ENCODE peak calls at places on chromosome 17, in five cellular contexts. One of them, this sample, is unnamed.

GRCh38 chr17:4362141-4362540 is 4.3 kb downstream of the UBE2G1 start:
- DNase-seq in nephron progenitor cell: no peak
- DNase-seq in C1 segment of cervical spinal cord: no peak
- DNase-seq in activated CD8-positive, alpha-beta memory T cell treated with anti-CD3 and anti-CD28 coated beads for 48 hours: no peak
- DNase-seq in activated CD4-positive, alpha-beta T cell treated with anti-CD3 and anti-CD28 coated beads, Interleukin-2, amount 50 U/mL, for 48 hours: no peak
- DNase-seq in this sample: no peak

GRCh38 chr17:36859701-36860100 is 77.6 kb upstream of the LHX1 start:
- DNase-seq in nephron progenitor cell: peak
- DNase-seq in activated CD8-positive, alpha-beta memory T cell treated with anti-CD3 and anti-CD28 coated beads for 48 hours: no peak
- DNase-seq in activated CD4-positive, alpha-beta T cell treated with anti-CD3 and anti-CD28 coated beads, Interleukin-2, amount 50 U/mL, for 48 hours: no peak
- DNase-seq in C1 segment of cervical spinal cord: no peak
- DNase-seq in this sample: no peak

GRCh38 chr17:78530675-78531074 is 46.5 kb downstream of the DNAH17 start:
- DNase-seq in activated CD4-positive, alpha-beta T cell treated with anti-CD3 and anti-CD28 coated beads, Interleukin-2, amount 50 U/mL, for 48 hours: no peak
- DNase-seq in activated CD8-positive, alpha-beta memory T cell treated with anti-CD3 and anti-CD28 coated beads for 48 hours: no peak
- DNase-seq in nephron progenitor cell: no peak
- DNase-seq in C1 segment of cervical spinal cord: no peak
- DNase-seq in this sample: no peak

GRCh38 chr17:77281024-77281903 is 140.5 kb downstream of the SEC14L1 start:
- DNase-seq in nephron progenitor cell: peak
- DNase-seq in C1 segment of cervical spinal cord: no peak
- DNase-seq in activated CD8-positive, alpha-beta memory T cell treated with anti-CD3 and anti-CD28 coated beads for 48 hours: no peak
- DNase-seq in activated CD4-positive, alpha-beta T cell treated with anti-CD3 and anti-CD28 coated beads, Interleukin-2, amount 50 U/mL, for 48 hours: peak
- DNase-seq in this sample: peak

GRCh38 chr17:69269174-69269998 is 40.8 kb upstream of the ABCA10 start:
- DNase-seq in activated CD8-positive, alpha-beta memory T cell treated with anti-CD3 and anti-CD28 coated beads for 48 hours: no peak
- DNase-seq in activated CD4-positive, alpha-beta T cell treated with anti-CD3 and anti-CD28 coated beads, Interleukin-2, amount 50 U/mL, for 48 hours: no peak
- DNase-seq in nephron progenitor cell: no peak
- DNase-seq in C1 segment of cervical spinal cord: no peak
- DNase-seq in this sample: no peak

GRCh38 chr17:49564638-49565037 is 11.0 kb upstream of the NXPH3 start:
- DNase-seq in C1 segment of cervical spinal cord: no peak
- DNase-seq in activated CD4-positive, alpha-beta T cell treated with anti-CD3 and anti-CD28 coated beads, Interleukin-2, amount 50 U/mL, for 48 hours: no peak
- DNase-seq in nephron progenitor cell: no peak
- DNase-seq in activated CD8-positive, alpha-beta memory T cell treated with anti-CD3 and anti-CD28 coated beads for 48 hours: no peak
- DNase-seq in this sample: no peak

GRCh38 chr17:68398731-68399637 is 58.3 kb downstream of the WIPI1 start:
- DNase-seq in C1 segment of cervical spinal cord: no peak
- DNase-seq in activated CD8-positive, alpha-beta memory T cell treated with anti-CD3 and anti-CD28 coated beads for 48 hours: no peak
- DNase-seq in activated CD4-positive, alpha-beta T cell treated with anti-CD3 and anti-CD28 coated beads, Interleukin-2, amount 50 U/mL, for 48 hours: peak
- DNase-seq in nephron progenitor cell: peak
- DNase-seq in this sample: no peak

GRCh38 chr17:31414590-31414918 is 23.1 kb downstream of the RAB11FIP4 start:
- DNase-seq in nephron progenitor cell: no peak
- DNase-seq in activated CD8-positive, alpha-beta memory T cell treated with anti-CD3 and anti-CD28 coated beads for 48 hours: no peak
- DNase-seq in activated CD4-positive, alpha-beta T cell treated with anti-CD3 and anti-CD28 coated beads, Interleukin-2, amount 50 U/mL, for 48 hours: no peak
- DNase-seq in C1 segment of cervical spinal cord: no peak
- DNase-seq in this sample: no peak

GRCh38 chr17:52148969-52149351 is 9.6 kb downstream of the CA10 start:
- DNase-seq in activated CD4-positive, alpha-beta T cell treated with anti-CD3 and anti-CD28 coated beads, Interleukin-2, amount 50 U/mL, for 48 hours: no peak
- DNase-seq in nephron progenitor cell: no peak
- DNase-seq in activated CD8-positive, alpha-beta memory T cell treated with anti-CD3 and anti-CD28 coated beads for 48 hours: no peak
- DNase-seq in C1 segment of cervical spinal cord: no peak
- DNase-seq in this sample: no peak

GRCh38 chr17:79565606-79566250 is 45.1 kb downstream of the RBFOX3 start:
- DNase-seq in nephron progenitor cell: no peak
- DNase-seq in activated CD4-positive, alpha-beta T cell treated with anti-CD3 and anti-CD28 coated beads, Interleukin-2, amount 50 U/mL, for 48 hours: no peak
- DNase-seq in activated CD8-positive, alpha-beta memory T cell treated with anti-CD3 and anti-CD28 coated beads for 48 hours: no peak
- DNase-seq in C1 segment of cervical spinal cord: no peak
- DNase-seq in this sample: no peak

GRCh38 chr17:63525190-63525946 is 2.2 kb downstream of the KCNH6 start:
- DNase-seq in activated CD4-positive, alpha-beta T cell treated with anti-CD3 and anti-CD28 coated beads, Interleukin-2, amount 50 U/mL, for 48 hours: no peak
- DNase-seq in C1 segment of cervical spinal cord: no peak
- DNase-seq in activated CD8-positive, alpha-beta memory T cell treated with anti-CD3 and anti-CD28 coated beads for 48 hours: no peak
- DNase-seq in nephron progenitor cell: no peak
- DNase-seq in this sample: peak

GRCh38 chr17:73165616-73166404 is 1.0 kb downstream of the SSTR2 start:
- DNase-seq in C1 segment of cervical spinal cord: no peak
- DNase-seq in nephron progenitor cell: peak
- DNase-seq in activated CD4-positive, alpha-beta T cell treated with anti-CD3 and anti-CD28 coated beads, Interleukin-2, amount 50 U/mL, for 48 hours: no peak
- DNase-seq in activated CD8-positive, alpha-beta memory T cell treated with anti-CD3 and anti-CD28 coated beads for 48 hours: no peak
- DNase-seq in this sample: no peak

GRCh38 chr17:17836818-17837379 is at the start of gene SREBF1:
- DNase-seq in activated CD4-positive, alpha-beta T cell treated with anti-CD3 and anti-CD28 coated beads, Interleukin-2, amount 50 U/mL, for 48 hours: peak
- DNase-seq in C1 segment of cervical spinal cord: no peak
- DNase-seq in activated CD8-positive, alpha-beta memory T cell treated with anti-CD3 and anti-CD28 coated beads for 48 hours: no peak
- DNase-seq in nephron progenitor cell: peak
- DNase-seq in this sample: no peak

GRCh38 chr17:77456271-77456950 is 315.6 kb downstream of the SEC14L1 start:
- DNase-seq in nephron progenitor cell: no peak
- DNase-seq in C1 segment of cervical spinal cord: no peak
- DNase-seq in activated CD8-positive, alpha-beta memory T cell treated with anti-CD3 and anti-CD28 coated beads for 48 hours: no peak
- DNase-seq in activated CD4-positive, alpha-beta T cell treated with anti-CD3 and anti-CD28 coated beads, Interleukin-2, amount 50 U/mL, for 48 hours: peak
- DNase-seq in this sample: no peak

GRCh38 chr17:44547625-44548297 is 9.5 kb upstream of the FZD2 start:
- DNase-seq in activated CD4-positive, alpha-beta T cell treated with anti-CD3 and anti-CD28 coated beads, Interleukin-2, amount 50 U/mL, for 48 hours: no peak
- DNase-seq in C1 segment of cervical spinal cord: peak
- DNase-seq in activated CD8-positive, alpha-beta memory T cell treated with anti-CD3 and anti-CD28 coated beads for 48 hours: no peak
- DNase-seq in nephron progenitor cell: peak
- DNase-seq in this sample: no peak

GRCh38 chr17:55763856-55764255 is 13.0 kb downstream of the PCTP start:
- DNase-seq in activated CD4-positive, alpha-beta T cell treated with anti-CD3 and anti-CD28 coated beads, Interleukin-2, amount 50 U/mL, for 48 hours: no peak
- DNase-seq in nephron progenitor cell: no peak
- DNase-seq in C1 segment of cervical spinal cord: no peak
- DNase-seq in activated CD8-positive, alpha-beta memory T cell treated with anti-CD3 and anti-CD28 coated beads for 48 hours: no peak
- DNase-seq in this sample: no peak

GRCh38 chr17:35082073-35082657 is 18.7 kb upstream of the RFFL start:
- DNase-seq in activated CD4-positive, alpha-beta T cell treated with anti-CD3 and anti-CD28 coated beads, Interleukin-2, amount 50 U/mL, for 48 hours: no peak
- DNase-seq in nephron progenitor cell: no peak
- DNase-seq in activated CD8-positive, alpha-beta memory T cell treated with anti-CD3 and anti-CD28 coated beads for 48 hours: no peak
- DNase-seq in C1 segment of cervical spinal cord: no peak
- DNase-seq in this sample: peak

GRCh38 chr17:57125406-57125805 is 40.4 kb downstream of the AKAP1 start:
- DNase-seq in nephron progenitor cell: no peak
- DNase-seq in activated CD8-positive, alpha-beta memory T cell treated with anti-CD3 and anti-CD28 coated beads for 48 hours: no peak
- DNase-seq in activated CD4-positive, alpha-beta T cell treated with anti-CD3 and anti-CD28 coated beads, Interleukin-2, amount 50 U/mL, for 48 hours: no peak
- DNase-seq in C1 segment of cervical spinal cord: no peak
- DNase-seq in this sample: no peak

GRCh38 chr17:12180644-12181261 is 160.1 kb downstream of the MAP2K4 start:
- DNase-seq in activated CD4-positive, alpha-beta T cell treated with anti-CD3 and anti-CD28 coated beads, Interleukin-2, amount 50 U/mL, for 48 hours: peak
- DNase-seq in C1 segment of cervical spinal cord: no peak
- DNase-seq in nephron progenitor cell: peak
- DNase-seq in activated CD8-positive, alpha-beta memory T cell treated with anti-CD3 and anti-CD28 coated beads for 48 hours: no peak
- DNase-seq in this sample: no peak

GRCh38 chr17:49789278-49789578 is 747 bp downstream of the KAT7 start:
- DNase-seq in activated CD8-positive, alpha-beta memory T cell treated with anti-CD3 and anti-CD28 coated beads for 48 hours: no peak
- DNase-seq in activated CD4-positive, alpha-beta T cell treated with anti-CD3 and anti-CD28 coated beads, Interleukin-2, amount 50 U/mL, for 48 hours: no peak
- DNase-seq in C1 segment of cervical spinal cord: no peak
- DNase-seq in nephron progenitor cell: no peak
- DNase-seq in this sample: no peak